ENCODE peak calls at places on chromosomes 11 and 22, in ten cellular contexts. One of them, this sample, is unnamed.

GRCh38 chr11:47355283-47356128 is 3.0 kb upstream of the MYBPC3 start:
- DNase-seq in H9: peak; percentile 98
- DNase-seq in thoracic aorta: peak; percentile 31
- DNase-seq in PC-9: peak; percentile 99
- DNase-seq in transverse colon: peak; percentile 97
- DNase-seq in trophoblast cell: peak; percentile 94
- DNase-seq in tibial artery: peak; percentile 89
- DNase-seq in AG04450: peak; percentile 74
- DNase-seq in SJSA1: peak; percentile 96
- DNase-seq in heart left ventricle: peak; percentile 96
- DNase-seq in this sample: no peak

GRCh38 chr11:124892750-124893454 is 4.8 kb downstream of the ROBO4 start:
- DNase-seq in H9: no peak
- DNase-seq in thoracic aorta: no peak
- DNase-seq in PC-9: no peak
- DNase-seq in transverse colon: no peak
- DNase-seq in trophoblast cell: no peak
- DNase-seq in tibial artery: peak; percentile 53
- DNase-seq in AG04450: no peak
- DNase-seq in SJSA1: no peak
- DNase-seq in heart left ventricle: no peak
- DNase-seq in this sample: no peak

GRCh38 chr11:112599861-112600533 is 339.3 kb upstream of the PLET1 start:
- DNase-seq in H9: no peak
- DNase-seq in thoracic aorta: no peak
- DNase-seq in PC-9: no peak
- DNase-seq in transverse colon: no peak
- DNase-seq in trophoblast cell: no peak
- DNase-seq in tibial artery: no peak
- DNase-seq in AG04450: no peak
- DNase-seq in SJSA1: no peak
- DNase-seq in heart left ventricle: no peak
- DNase-seq in this sample: no peak

GRCh38 chr11:31844351-31844750 is 33.2 kb upstream of the PAX6 start:
- DNase-seq in H9: no peak
- DNase-seq in thoracic aorta: no peak
- DNase-seq in PC-9: no peak
- DNase-seq in transverse colon: no peak
- DNase-seq in trophoblast cell: no peak
- DNase-seq in tibial artery: no peak
- DNase-seq in AG04450: no peak
- DNase-seq in SJSA1: no peak
- DNase-seq in heart left ventricle: no peak
- DNase-seq in this sample: no peak

GRCh38 chr11:118705111-118705741 is 25.8 kb upstream of the TREH start:
- DNase-seq in H9: no peak
- DNase-seq in thoracic aorta: no peak
- DNase-seq in PC-9: no peak
- DNase-seq in transverse colon: peak; percentile 29
- DNase-seq in trophoblast cell: no peak
- DNase-seq in tibial artery: no peak
- DNase-seq in AG04450: no peak
- DNase-seq in SJSA1: peak; percentile 9
- DNase-seq in heart left ventricle: peak; percentile 63
- DNase-seq in this sample: no peak

GRCh38 chr11:105466582-105467228 is 143.2 kb upstream of the GRIA4 start:
- DNase-seq in H9: no peak
- DNase-seq in thoracic aorta: no peak
- DNase-seq in PC-9: peak; percentile 39
- DNase-seq in transverse colon: no peak
- DNase-seq in trophoblast cell: no peak
- DNase-seq in tibial artery: no peak
- DNase-seq in AG04450: peak; percentile 16
- DNase-seq in SJSA1: no peak
- DNase-seq in heart left ventricle: no peak
- DNase-seq in this sample: no peak

GRCh38 chr11:44637477-44637876 is 72.0 kb downstream of the CD82 start:
- DNase-seq in H9: no peak
- DNase-seq in thoracic aorta: no peak
- DNase-seq in PC-9: no peak
- DNase-seq in transverse colon: no peak
- DNase-seq in trophoblast cell: no peak
- DNase-seq in tibial artery: no peak
- DNase-seq in AG04450: no peak
- DNase-seq in SJSA1: no peak
- DNase-seq in heart left ventricle: no peak
- DNase-seq in this sample: no peak

GRCh38 chr11:78019808-78020207 is 3.3 kb downstream of the KCTD14 start:
- DNase-seq in H9: no peak
- DNase-seq in thoracic aorta: no peak
- DNase-seq in PC-9: no peak
- DNase-seq in transverse colon: no peak
- DNase-seq in trophoblast cell: peak; percentile 12
- DNase-seq in tibial artery: no peak
- DNase-seq in AG04450: no peak
- DNase-seq in SJSA1: no peak
- DNase-seq in heart left ventricle: no peak
- DNase-seq in this sample: no peak

GRCh38 chr11:2983908-2984307 is 8.2 kb downstream of the NAP1L4 start:
- DNase-seq in H9: no peak
- DNase-seq in thoracic aorta: no peak
- DNase-seq in PC-9: no peak
- DNase-seq in transverse colon: no peak
- DNase-seq in trophoblast cell: no peak
- DNase-seq in tibial artery: no peak
- DNase-seq in AG04450: no peak
- DNase-seq in SJSA1: no peak
- DNase-seq in heart left ventricle: no peak
- DNase-seq in this sample: no peak

GRCh38 chr11:2982214-2982613 is 9.9 kb downstream of the NAP1L4 start:
- DNase-seq in H9: no peak
- DNase-seq in thoracic aorta: no peak
- DNase-seq in PC-9: no peak
- DNase-seq in transverse colon: no peak
- DNase-seq in trophoblast cell: no peak
- DNase-seq in tibial artery: no peak
- DNase-seq in AG04450: no peak
- DNase-seq in SJSA1: no peak
- DNase-seq in heart left ventricle: no peak
- DNase-seq in this sample: no peak

GRCh38 chr11:2981130-2981529 is 11.0 kb downstream of the NAP1L4 start:
- DNase-seq in H9: no peak
- DNase-seq in thoracic aorta: no peak
- DNase-seq in PC-9: no peak
- DNase-seq in transverse colon: no peak
- DNase-seq in trophoblast cell: no peak
- DNase-seq in tibial artery: no peak
- DNase-seq in AG04450: no peak
- DNase-seq in SJSA1: no peak
- DNase-seq in heart left ventricle: no peak
- DNase-seq in this sample: no peak

GRCh38 chr11:2977113-2977512 is 15.0 kb downstream of the NAP1L4 start:
- DNase-seq in H9: no peak
- DNase-seq in thoracic aorta: no peak
- DNase-seq in PC-9: no peak
- DNase-seq in transverse colon: no peak
- DNase-seq in trophoblast cell: no peak
- DNase-seq in tibial artery: no peak
- DNase-seq in AG04450: no peak
- DNase-seq in SJSA1: no peak
- DNase-seq in heart left ventricle: no peak
- DNase-seq in this sample: no peak

GRCh38 chr11:2980168-2980840 is 11.8 kb downstream of the NAP1L4 start:
- DNase-seq in H9: no peak
- DNase-seq in thoracic aorta: no peak
- DNase-seq in PC-9: no peak
- DNase-seq in transverse colon: no peak
- DNase-seq in trophoblast cell: peak; percentile 36
- DNase-seq in tibial artery: no peak
- DNase-seq in AG04450: no peak
- DNase-seq in SJSA1: no peak
- DNase-seq in heart left ventricle: no peak
- DNase-seq in this sample: no peak
- H3K9me3 ChIP-seq in H9: no peaks in the 10 kb centered on the region
- H3K9me3 ChIP-seq in thoracic aorta: no peaks in the 10 kb centered on the region
- H3K9me3 ChIP-seq in PC-9: no peaks in the 10 kb centered on the region
- H3K9me3 ChIP-seq in transverse colon: no peaks in the 10 kb centered on the region
- H3K9me3 ChIP-seq in trophoblast cell: no peaks in the 10 kb centered on the region
- H3K9me3 ChIP-seq in tibial artery: no peaks in the 10 kb centered on the region
- H3K9me3 ChIP-seq in AG04450: no peaks in the 10 kb centered on the region
- H3K9me3 ChIP-seq in SJSA1: no peaks in the 10 kb centered on the region
- H3K9me3 ChIP-seq in heart left ventricle: no peaks in the 10 kb centered on the region
- H3K9me3 ChIP-seq in this sample: no peaks in the 10 kb centered on the region

GRCh38 chr22:48068323-48068722 is 1305.9 kb downstream of the TBC1D22A start:
- DNase-seq in H9: no peak
- DNase-seq in thoracic aorta: no peak
- DNase-seq in PC-9: no peak
- DNase-seq in transverse colon: no peak
- DNase-seq in trophoblast cell: no peak
- DNase-seq in tibial artery: no peak
- DNase-seq in AG04450: no peak
- DNase-seq in SJSA1: no peak
- DNase-seq in heart left ventricle: no peak
- DNase-seq in this sample: no peak

GRCh38 chr22:48070083-48070482 is 1307.6 kb downstream of the TBC1D22A start:
- DNase-seq in H9: no peak
- DNase-seq in thoracic aorta: no peak
- DNase-seq in PC-9: no peak
- DNase-seq in transverse colon: no peak
- DNase-seq in trophoblast cell: no peak
- DNase-seq in tibial artery: no peak
- DNase-seq in AG04450: no peak
- DNase-seq in SJSA1: no peak
- DNase-seq in heart left ventricle: no peak
- DNase-seq in this sample: no peak

GRCh38 chr22:48070760-48071159 is 1308.3 kb downstream of the TBC1D22A start:
- DNase-seq in H9: peak; percentile 65
- DNase-seq in thoracic aorta: no peak
- DNase-seq in PC-9: no peak
- DNase-seq in transverse colon: no peak
- DNase-seq in trophoblast cell: no peak
- DNase-seq in tibial artery: no peak
- DNase-seq in AG04450: no peak
- DNase-seq in SJSA1: no peak
- DNase-seq in heart left ventricle: no peak
- DNase-seq in this sample: no peak

GRCh38 chr22:48061726-48062125 is 1299.3 kb downstream of the TBC1D22A start:
- DNase-seq in H9: no peak
- DNase-seq in thoracic aorta: no peak
- DNase-seq in PC-9: no peak
- DNase-seq in transverse colon: no peak
- DNase-seq in trophoblast cell: no peak
- DNase-seq in tibial artery: no peak
- DNase-seq in AG04450: no peak
- DNase-seq in SJSA1: no peak
- DNase-seq in heart left ventricle: no peak
- DNase-seq in this sample: no peak

GRCh38 chr22:48065852-48066251 is 1303.4 kb downstream of the TBC1D22A start:
- DNase-seq in H9: no peak
- DNase-seq in thoracic aorta: no peak
- DNase-seq in PC-9: no peak
- DNase-seq in transverse colon: no peak
- DNase-seq in trophoblast cell: no peak
- DNase-seq in tibial artery: no peak
- DNase-seq in AG04450: no peak
- DNase-seq in SJSA1: no peak
- DNase-seq in heart left ventricle: no peak
- DNase-seq in this sample: no peak
- H3K9me3 ChIP-seq in H9: no peaks in the 10 kb centered on the region
- H3K9me3 ChIP-seq in thoracic aorta: no peaks in the 10 kb centered on the region
- H3K9me3 ChIP-seq in PC-9: no peaks in the 10 kb centered on the region
- H3K9me3 ChIP-seq in transverse colon: no peaks in the 10 kb centered on the region
- H3K9me3 ChIP-seq in trophoblast cell: peaks cover 14% of the 10 kb centered on the region
- H3K9me3 ChIP-seq in tibial artery: peaks cover 14% of the 10 kb centered on the region
- H3K9me3 ChIP-seq in AG04450: peaks cover 81% of the 10 kb centered on the region
- H3K9me3 ChIP-seq in SJSA1: no peaks in the 10 kb centered on the region
- H3K9me3 ChIP-seq in heart left ventricle: no peaks in the 10 kb centered on the region
- H3K9me3 ChIP-seq in this sample: no peaks in the 10 kb centered on the region

GRCh38 chr22:47299211-47299878 is 536.9 kb downstream of the TBC1D22A start:
- DNase-seq in H9: no peak
- DNase-seq in thoracic aorta: no peak
- DNase-seq in PC-9: no peak
- DNase-seq in transverse colon: no peak
- DNase-seq in trophoblast cell: no peak
- DNase-seq in tibial artery: no peak
- DNase-seq in AG04450: no peak
- DNase-seq in SJSA1: peak; percentile 35
- DNase-seq in heart left ventricle: no peak
- DNase-seq in this sample: no peak

GRCh38 chr22:47298017-47298820 is 535.8 kb downstream of the TBC1D22A start:
- DNase-seq in H9: no peak
- DNase-seq in thoracic aorta: no peak
- DNase-seq in PC-9: no peak
- DNase-seq in transverse colon: no peak
- DNase-seq in trophoblast cell: no peak
- DNase-seq in tibial artery: peak; percentile 12
- DNase-seq in AG04450: no peak
- DNase-seq in SJSA1: peak; percentile 28
- DNase-seq in heart left ventricle: peak; percentile 24
- DNase-seq in this sample: no peak

GRCh38 chr22:47301820-47302475 is 539.5 kb downstream of the TBC1D22A start:
- DNase-seq in H9: no peak
- DNase-seq in thoracic aorta: no peak
- DNase-seq in PC-9: no peak
- DNase-seq in transverse colon: no peak
- DNase-seq in trophoblast cell: no peak
- DNase-seq in tibial artery: no peak
- DNase-seq in AG04450: no peak
- DNase-seq in SJSA1: peak; percentile 23
- DNase-seq in heart left ventricle: no peak
- DNase-seq in this sample: no peak

GRCh38 chr22:47300698-47301405 is 538.4 kb downstream of the TBC1D22A start:
- DNase-seq in H9: no peak
- DNase-seq in thoracic aorta: no peak
- DNase-seq in PC-9: no peak
- DNase-seq in transverse colon: no peak
- DNase-seq in trophoblast cell: no peak
- DNase-seq in tibial artery: no peak
- DNase-seq in AG04450: no peak
- DNase-seq in SJSA1: peak; percentile 34
- DNase-seq in heart left ventricle: no peak
- DNase-seq in this sample: no peak

DNA sequence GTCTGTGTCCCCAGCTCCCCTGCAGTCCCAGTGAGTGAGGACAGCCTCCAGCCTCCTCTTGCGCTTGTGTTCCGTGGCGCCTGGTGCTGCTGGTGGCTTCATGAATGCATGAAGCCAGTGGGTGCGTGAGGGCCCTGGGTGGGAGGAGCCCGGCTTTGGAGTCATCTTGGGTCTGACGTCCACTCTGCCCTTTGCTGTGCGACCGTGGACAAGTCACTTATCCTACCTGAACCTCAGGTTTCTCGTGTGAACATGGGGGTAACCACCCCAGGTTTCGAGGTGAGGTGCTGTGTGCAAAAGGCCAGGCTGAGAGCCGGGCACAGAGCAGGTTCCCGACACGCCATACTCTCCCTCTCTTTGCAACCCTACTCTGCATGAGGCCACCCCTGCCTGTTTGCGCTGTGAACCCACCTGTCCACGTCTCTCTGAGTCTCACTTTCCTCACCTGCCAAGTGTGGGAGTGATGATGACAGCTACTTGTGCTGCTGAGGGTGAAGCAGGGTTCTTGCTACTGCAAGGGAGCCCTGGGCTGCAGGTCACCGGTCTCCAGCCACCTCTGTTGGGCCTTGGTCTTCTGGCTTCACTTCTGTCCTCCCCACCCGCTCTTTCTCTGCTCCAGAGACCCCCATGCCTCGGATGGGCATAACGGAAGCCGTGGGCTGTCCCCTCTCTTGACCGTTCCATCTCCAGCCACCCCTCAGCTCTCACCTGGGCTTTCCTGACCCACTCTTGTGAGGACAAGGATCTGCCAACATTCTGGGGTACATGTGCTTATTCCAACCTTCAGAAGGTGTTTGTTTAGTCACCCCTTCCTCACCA is 537.6 kb downstream of the TBC1D22A start:
- DNase-seq in H9: no peak
- DNase-seq in thoracic aorta: no peak
- DNase-seq in PC-9: no peak
- DNase-seq in transverse colon: no peak
- DNase-seq in trophoblast cell: no peak
- DNase-seq in tibial artery: no peak
- DNase-seq in AG04450: no peak
- DNase-seq in SJSA1: peak; percentile 23
- DNase-seq in heart left ventricle: no peak
- DNase-seq in this sample: no peak
- H3K9me3 ChIP-seq in H9: peaks cover 98% of the 10 kb centered on the region
- H3K9me3 ChIP-seq in thoracic aorta: no peaks in the 10 kb centered on the region
- H3K9me3 ChIP-seq in PC-9: no peaks in the 10 kb centered on the region
- H3K9me3 ChIP-seq in transverse colon: no peaks in the 10 kb centered on the region
- H3K9me3 ChIP-seq in trophoblast cell: peaks cover 85% of the 10 kb centered on the region
- H3K9me3 ChIP-seq in tibial artery: no peaks in the 10 kb centered on the region
- H3K9me3 ChIP-seq in AG04450: peaks cover 17% of the 10 kb centered on the region
- H3K9me3 ChIP-seq in SJSA1: no peaks in the 10 kb centered on the region
- H3K9me3 ChIP-seq in heart left ventricle: no peaks in the 10 kb centered on the region
- H3K9me3 ChIP-seq in this sample: no peaks in the 10 kb centered on the region

GRCh38 chr22:48520207-48520606 is 1307.5 kb downstream of the BRD1 start:
- DNase-seq in H9: no peak
- DNase-seq in thoracic aorta: no peak
- DNase-seq in PC-9: no peak
- DNase-seq in transverse colon: no peak
- DNase-seq in trophoblast cell: no peak
- DNase-seq in tibial artery: no peak
- DNase-seq in AG04450: no peak
- DNase-seq in SJSA1: no peak
- DNase-seq in heart left ventricle: no peak
- DNase-seq in this sample: no peak
- H3K9me3 ChIP-seq in H9: no peaks in the 10 kb centered on the region
- H3K9me3 ChIP-seq in thoracic aorta: no peaks in the 10 kb centered on the region
- H3K9me3 ChIP-seq in PC-9: no peaks in the 10 kb centered on the region
- H3K9me3 ChIP-seq in transverse colon: no peaks in the 10 kb centered on the region
- H3K9me3 ChIP-seq in trophoblast cell: no peaks in the 10 kb centered on the region
- H3K9me3 ChIP-seq in tibial artery: no peaks in the 10 kb centered on the region
- H3K9me3 ChIP-seq in AG04450: peaks cover 97% of the 10 kb centered on the region
- H3K9me3 ChIP-seq in SJSA1: no peaks in the 10 kb centered on the region
- H3K9me3 ChIP-seq in heart left ventricle: no peaks in the 10 kb centered on the region
- H3K9me3 ChIP-seq in this sample: no peaks in the 10 kb centered on the region